ENCODE peak calls at places on chromosomes 11 and 22, in five cellular contexts. C is AG04450, T is ovary, S is tibial artery, B is neural progenitor cell. G is an unnamed sample. For H3K9me3, the result is how much of the 10 kb centered on the place peaks cover.

GRCh38 chr11:116432301-116432700 is 340.5 kb downstream of the BUD13 start:
- DNase-seq in S (no peak), T (no peak), B (no peak), C (no peak), G (no peak)

GRCh38 chr11:26849009-26849408 is 127.1 kb upstream of the SLC5A12 start:
- DNase-seq in B (no peak), C (no peak), S (peak), T (no peak), G (peak)

GRCh38 chr22:41387341-41387740 is 5.6 kb downstream of the TEF start:
- DNase-seq in B (no peak), C (no peak), S (no peak), T (no peak), G (no peak)

GRCh38 chr11:56846631-56847400 is 98.3 kb upstream of the OR9G4 start:
- DNase-seq in S (no peak), T (no peak), B (no peak), C (no peak), G (no peak)

GRCh38 chr11:76244311-76245061 is 38.2 kb upstream of the WNT11 start:
- DNase-seq in B (no peak), C (no peak), S (no peak), T (no peak), G (no peak)

GRCh38 chr22:42719133-42719532 is 1.5 kb downstream of the A4GALT start:
- DNase-seq in B (no peak), T (no peak), C (no peak), S (no peak), G (no peak)

GRCh38 chr11:118437046-118437735 is 899 bp downstream of the KMT2A start:
- DNase-seq in C (no peak), T (peak), S (peak), B (peak), G (peak)

GRCh38 chr11:1564535-1565172 is 7.4 kb downstream of the DUSP8 start:
- DNase-seq in T (peak), S (peak), B (peak), C (peak), G (peak)

GRCh38 chr11:61555051-61555969 is 25.6 kb downstream of the SYT7 start:
- DNase-seq in S (no peak), T (no peak), B (peak), C (no peak), G (no peak)

GRCh38 chr11:117816151-117816741 is 8.3 kb downstream of the FXYD2 start:
- DNase-seq in B (peak), S (no peak), T (no peak), C (peak), G (peak)

GRCh38 chr22:35191412-35191811 is 65.9 kb upstream of the HMGXB4 start:
- DNase-seq in T (no peak), S (no peak), C (no peak), B (no peak), G (no peak)

GRCh38 chr11:127493330-127493729 is 492.8 kb upstream of the KIRREL3 start:
- DNase-seq in T (no peak), B (peak), S (no peak), C (no peak), G (no peak)

DNA sequence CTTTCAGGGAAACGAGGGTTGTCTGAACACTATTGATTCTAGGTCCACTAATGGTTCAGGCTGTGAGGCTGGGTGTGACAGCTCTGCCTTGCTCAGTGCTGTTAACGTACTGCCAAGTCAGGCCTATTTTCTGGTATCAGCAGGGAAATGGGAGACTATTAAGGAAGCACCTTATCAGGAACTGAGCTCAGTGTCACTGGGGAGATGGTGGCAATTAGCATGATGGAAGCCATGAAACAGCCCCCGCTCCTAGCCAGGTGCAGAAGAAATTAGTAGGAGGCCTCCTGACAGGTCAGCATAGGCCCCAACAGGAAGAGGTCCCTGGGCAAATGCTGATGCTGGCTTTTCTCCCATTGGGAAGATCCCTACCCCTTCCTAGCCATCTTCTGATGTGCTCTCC is 42.6 kb upstream of the LMO2 start:
- DNase-seq in T (no peak), S (no peak), C (no peak), B (no peak), G (no peak)
- H3K27ac ChIP-seq in T (no peak), S (no peak), C (no peak), B (no peak), G (no peak)

DNA sequence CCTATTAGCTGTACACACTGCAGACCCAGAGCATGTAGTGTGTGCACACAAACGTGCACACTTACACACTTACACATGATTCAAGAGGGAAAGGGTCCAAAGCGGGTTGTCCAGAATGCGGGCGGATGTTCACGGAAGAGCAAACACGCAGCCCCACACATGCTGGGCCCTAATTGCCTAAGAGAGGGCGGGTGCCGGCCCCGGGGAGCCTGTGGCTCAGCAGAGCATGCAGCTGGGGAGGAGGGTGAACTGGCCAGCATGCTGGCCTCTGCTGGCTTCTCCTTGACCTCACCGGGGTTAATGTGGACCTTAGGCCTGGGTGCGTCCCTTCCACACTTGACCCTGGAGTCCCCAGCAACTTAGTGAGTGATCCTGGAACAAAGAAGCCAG is 816.3 kb downstream of the BRD1 start:
- DNase-seq in S (peak), C (no peak), T (no peak), B (no peak), G (no peak)
- H3K9me3 ChIP-seq in S (under half), C (half or more), T (under half), B (under half), G (under half)

GRCh38 chr22:37196539-37197450 is 8.7 kb upstream of the C1QTNF6 start:
- DNase-seq in S (peak), T (peak), B (peak), C (peak), G (peak)
- TF ChIP-seq CTCF in S (peak), T (peak), B (no peak), C (peak), G (peak)

GRCh38 chr22:26404851-26405357 is 24.2 kb upstream of the ASPHD2 start:
- DNase-seq in B (peak), T (no peak), C (no peak), S (no peak), G (no peak)
- H3K27ac ChIP-seq in B (no peak), T (no peak), C (no peak), S (no peak), G (no peak)

GRCh38 chr11:3338569-3339565 is 40.1 kb downstream of the ZNF195 start:
- DNase-seq in S (no peak), T (no peak), B (no peak), C (no peak), G (no peak)

GRCh38 chr11:3340025-3340424 is 38.9 kb downstream of the ZNF195 start:
- DNase-seq in S (no peak), B (no peak), C (peak), T (no peak), G (no peak)

GRCh38 chr11:3344327-3344726 is 34.6 kb downstream of the ZNF195 start:
- DNase-seq in B (no peak), C (no peak), S (no peak), T (no peak), G (no peak)

GRCh38 chr11:3344775-3345174 is 34.2 kb downstream of the ZNF195 start:
- DNase-seq in T (no peak), C (no peak), S (no peak), B (no peak), G (no peak)

GRCh38 chr11:3341298-3341697 is 37.6 kb downstream of the ZNF195 start:
- DNase-seq in C (no peak), B (peak), S (no peak), T (peak), G (peak)
- H3K9me3 ChIP-seq in C (under half), B (under half), S (under half), T (under half), G (under half)

GRCh38 chr11:111407652-111408051 is 28.6 kb upstream of the POU2AF1 start:
- DNase-seq in B (no peak), C (no peak), S (no peak), T (no peak), G (no peak)
- TF ChIP-seq CTCF in B (no peak), C (no peak), S (no peak), T (no peak), G (no peak)

DNA sequence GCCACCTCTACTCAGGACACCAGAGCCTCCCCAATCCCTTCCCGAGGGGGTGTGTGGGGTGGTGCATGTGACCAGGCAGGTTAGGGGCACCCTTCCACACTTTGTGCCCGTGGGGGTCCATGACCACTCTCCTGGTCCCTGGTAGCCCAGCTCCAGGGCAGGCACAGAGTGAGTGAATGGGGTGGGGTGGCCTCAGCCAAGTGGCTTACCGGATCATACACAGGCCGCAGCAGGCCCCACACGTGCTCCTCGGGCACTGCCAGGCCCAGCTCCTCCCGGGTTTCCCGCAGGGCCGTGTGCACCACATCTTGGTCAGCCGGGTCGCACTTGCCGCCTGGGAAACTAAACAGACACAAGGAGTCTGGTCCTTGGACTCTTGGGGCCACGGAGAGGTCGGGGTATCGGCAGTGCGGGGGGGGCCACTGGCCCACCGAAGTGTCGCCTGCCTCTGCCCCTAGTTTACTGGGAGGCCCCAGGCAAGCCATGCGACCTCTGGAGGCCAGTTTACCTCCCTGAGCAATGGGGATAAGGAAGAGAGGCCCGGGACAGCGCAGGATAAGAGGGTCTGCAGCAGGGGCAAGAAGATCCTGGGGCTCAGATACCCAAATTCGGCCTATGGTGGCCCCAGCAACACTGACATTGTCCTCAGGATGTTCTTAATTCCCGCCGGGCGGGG is 889 bp downstream of the NUDT8 start:
- DNase-seq in C (no peak), B (no peak), S (no peak), T (peak), G (no peak)
- H3K27ac ChIP-seq in C (no peak), B (no peak), S (peak), T (peak), G (no peak)